ENCODE peak calls at places on chromosomes 5 and 9, in five cellular contexts. U is HS-27A; J is HTR-8/SVneo; C is activated CD4-positive, alpha-beta T cell treated with anti-CD3 and anti-CD28 coated beads, Interleukin-2, amount 10 ng/mL, durations not matched to agents 7 days and 5 days; B is NCI-H460. H is an unnamed sample.

GRCh38 chr5:102811962-102812361 is 56.9 kb downstream of the PAM start:
- DNase-seq in B (peak), C (no peak), J (peak), U (peak), H (no peak)

GRCh38 chr9:130171226-130172148 is 717 bp upstream of the NCS1 start:
- DNase-seq in J (no peak), C (no peak), B (no peak), U (no peak), H (no peak)

GRCh38 chr9:108477538-108478006 is 378.2 kb downstream of the ACTL7B start:
- DNase-seq in J (no peak), C (no peak), U (no peak), B (peak), H (no peak)

GRCh38 chr9:35333551-35333950 is 156.4 kb upstream of the RUSC2 start:
- DNase-seq in C (no peak), B (no peak), U (peak), J (no peak), H (no peak)

GRCh38 chr9:136447173-136447778 is 7.6 kb upstream of the INPP5E start:
- DNase-seq in C (no peak), B (no peak), J (no peak), U (no peak), H (no peak)

GRCh38 chr5:142056831-142057696 is 44.2 kb upstream of the GNPDA1 start:
- DNase-seq in C (no peak), J (no peak), B (no peak), U (no peak), H (no peak)

GRCh38 chr5:107455111-107455544 is 215.6 kb downstream of the EFNA5 start:
- DNase-seq in B (no peak), C (no peak), U (peak), J (no peak), H (no peak)

GRCh38 chr5:135213034-135213386 is 179.0 kb upstream of the PITX1 start:
- DNase-seq in C (no peak), J (no peak), U (no peak), B (no peak), H (no peak)

GRCh38 chr9:121721770-121722169 is 70.3 kb downstream of the DAB2IP start:
- DNase-seq in U (no peak), C (no peak), B (no peak), J (no peak), H (no peak)

GRCh38 chr5:67211926-67212325 is 15.3 kb upstream of the CD180 start:
- DNase-seq in C (no peak), B (no peak), J (no peak), U (no peak), H (no peak)

GRCh38 chr9:136945333-136946227 is 537 bp downstream of the C8G start:
- DNase-seq in J (no peak), U (no peak), C (no peak), B (no peak), H (no peak)

GRCh38 chr9:88814521-88815101 is 176.7 kb upstream of the S1PR3 start:
- DNase-seq in C (no peak), J (no peak), U (no peak), B (no peak), H (no peak)

GRCh38 chr9:98755006-98755618 is 41.2 kb downstream of the ANKS6 start:
- DNase-seq in C (no peak), B (no peak), U (no peak), J (no peak), H (peak)

GRCh38 chr5:124263680-124264491 is 482.6 kb downstream of the ZNF608 start:
- DNase-seq in J (no peak), C (no peak), U (no peak), B (no peak), H (peak)

GRCh38 chr9:23820731-23821399 is 5.2 kb downstream of the ELAVL2 start:
- DNase-seq in B (no peak), U (no peak), C (no peak), J (no peak), H (peak)

GRCh38 chr5:78060421-78060820 is 234.1 kb downstream of the AP3B1 start:
- DNase-seq in U (no peak), B (no peak), J (no peak), C (no peak), H (no peak)

GRCh38 chr9:137436761-137437600 is 4.2 kb downstream of the ENTPD8 start:
- DNase-seq in J (no peak), U (no peak), B (no peak), C (no peak), H (no peak)

GRCh38 chr9:128389395-128390149 is 18.4 kb downstream of the URM1 start:
- DNase-seq in B (no peak), U (no peak), C (no peak), J (no peak), H (no peak)